ENCODE peak calls at places on chromosome 20, in four cellular contexts. A, V, E and R are unnamed samples.

GRCh38 chr20:62860924-62861691 is 514 bp downstream of the TCFL5 start:
- DNase-seq in E (peak; percentile 65), A (peak; percentile 50), V (no peak), R (no peak)

GRCh38 chr20:62591591-62591990 is 50.7 kb upstream of the SLCO4A1 start:
- DNase-seq in A (no peak), V (no peak), E (no peak), R (no peak)

GRCh38 chr20:23287366-23288190 is 63.0 kb upstream of the NXT1 start:
- DNase-seq in E (no peak), V (no peak), A (no peak), R (no peak)

GRCh38 chr20:42706762-42707161 is 482.9 kb downstream of the PTPRT start:
- DNase-seq in V (no peak), E (no peak), A (no peak), R (no peak)

GRCh38 chr20:16709017-16709416 is 20.8 kb upstream of the SNRPB2 start:
- DNase-seq in A (no peak), E (no peak), V (no peak), R (no peak)

GRCh38 chr20:31820228-31820627 is 1.1 kb downstream of the MYLK2 start:
- DNase-seq in V (no peak), E (no peak), A (no peak), R (no peak)

GRCh38 chr20:62768234-62768814 is 27.9 kb upstream of the MRGBP start:
- DNase-seq in V (no peak), A (no peak), E (peak; percentile 60), R (no peak)

GRCh38 chr20:1281279-1282057 is 15.4 kb downstream of the SNPH start:
- DNase-seq in E (no peak), V (no peak), A (no peak), R (no peak)

GRCh38 chr20:23125625-23126191 is 39.6 kb upstream of the CD93 start:
- DNase-seq in E (no peak), V (peak; percentile 37), A (no peak), R (no peak)

GRCh38 chr20:22921595-22922421 is 113.3 kb upstream of the SSTR4 start:
- DNase-seq in E (no peak), A (no peak), V (no peak), R (no peak)

GRCh38 chr20:59152559-59153354 is 10.9 kb upstream of the ZNF831 start:
- DNase-seq in V (no peak), A (no peak), E (no peak), R (no peak)

GRCh38 chr20:38473353-38473795 is 731 bp downstream of the RALGAPB start:
- DNase-seq in E (peak; percentile 11), V (no peak), A (no peak), R (no peak)

GRCh38 chr20:36839150-36839549 is 36.8 kb upstream of the TLDC2 start:
- DNase-seq in V (no peak), E (no peak), A (no peak), R (no peak)

GRCh38 chr20:15916623-15917022 is 656.6 kb downstream of the KIF16B start:
- DNase-seq in A (no peak), V (no peak), E (no peak), R (no peak)

GRCh38 chr20:10178727-10179313 is 39.8 kb upstream of the SNAP25 start:
- DNase-seq in E (no peak), A (no peak), V (no peak), R (no peak)

GRCh38 chr20:21104466-21104761 is 1.7 kb downstream of the LINC00237 start:
- DNase-seq in E (peak; percentile 24), A (no peak), V (no peak), R (no peak)
- H3K4me1 ChIP-seq in E (peaks cover 53% of the 10 kb centered on the region), A (peaks cover 17% of the 10 kb centered on the region), V (peaks cover 7% of the 10 kb centered on the region), R (peaks cover 28% of the 10 kb centered on the region)

DNA sequence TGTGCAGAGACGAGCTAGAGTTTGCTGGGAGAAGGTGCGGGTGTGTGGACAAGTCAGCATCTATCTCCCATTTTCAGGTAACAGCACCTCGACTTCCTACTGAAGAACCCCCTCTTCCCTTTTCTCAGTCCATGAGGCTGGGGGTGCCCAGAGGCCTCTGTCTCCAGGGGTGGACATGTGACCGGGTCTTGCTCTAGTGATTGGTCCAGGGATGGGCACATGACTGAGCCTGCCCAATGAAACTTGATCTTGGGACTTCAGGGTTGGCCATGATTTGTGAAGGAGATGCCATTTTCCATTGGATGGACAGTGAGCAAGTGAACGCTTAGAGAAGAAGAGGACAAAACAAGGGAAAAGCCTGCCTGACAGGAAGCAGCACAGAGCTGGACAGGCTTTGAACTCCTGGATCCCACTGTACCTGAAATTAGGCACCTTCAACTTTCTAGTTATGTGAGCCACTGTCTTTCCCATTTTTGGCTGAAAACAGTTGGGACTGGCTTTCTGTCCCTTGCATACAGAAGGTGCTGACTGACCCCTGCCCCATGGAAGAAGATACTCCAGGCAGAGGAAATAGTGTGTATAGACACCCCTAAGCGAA is 122.7 kb downstream of the CEBPB start:
- DNase-seq in E (no peak), A (no peak), V (no peak), R (no peak)
- H3K4me1 ChIP-seq in E (peaks cover 19% of the 10 kb centered on the region), A (peaks cover 18% of the 10 kb centered on the region), V (no peaks in the 10 kb centered on the region), R (peaks cover 8% of the 10 kb centered on the region)

GRCh38 chr20:35741892-35742740 is at the start of gene RBM39:
- DNase-seq in A (peak; percentile 100), E (peak; percentile 100), V (peak; percentile 100), R (peak; percentile 100)
- H3K4me1 ChIP-seq in A (peaks cover 7% of the 10 kb centered on the region), E (peaks cover 21% of the 10 kb centered on the region), V (peaks cover 30% of the 10 kb centered on the region), R (peaks cover 40% of the 10 kb centered on the region)

GRCh38 chr20:57697540-57697939 is 12.3 kb downstream of the PMEPA1 start:
- DNase-seq in E (no peak), A (no peak), V (no peak), R (no peak)

GRCh38 chr20:57701090-57701489 is 8.7 kb downstream of the PMEPA1 start:
- DNase-seq in A (no peak), E (no peak), V (no peak), R (no peak)

GRCh38 chr20:57698191-57698866 is 11.5 kb downstream of the PMEPA1 start:
- DNase-seq in A (no peak), V (no peak), E (no peak), R (no peak)

GRCh38 chr20:57699395-57699794 is 10.4 kb downstream of the PMEPA1 start:
- DNase-seq in V (no peak), E (no peak), A (no peak), R (no peak)

DNA sequence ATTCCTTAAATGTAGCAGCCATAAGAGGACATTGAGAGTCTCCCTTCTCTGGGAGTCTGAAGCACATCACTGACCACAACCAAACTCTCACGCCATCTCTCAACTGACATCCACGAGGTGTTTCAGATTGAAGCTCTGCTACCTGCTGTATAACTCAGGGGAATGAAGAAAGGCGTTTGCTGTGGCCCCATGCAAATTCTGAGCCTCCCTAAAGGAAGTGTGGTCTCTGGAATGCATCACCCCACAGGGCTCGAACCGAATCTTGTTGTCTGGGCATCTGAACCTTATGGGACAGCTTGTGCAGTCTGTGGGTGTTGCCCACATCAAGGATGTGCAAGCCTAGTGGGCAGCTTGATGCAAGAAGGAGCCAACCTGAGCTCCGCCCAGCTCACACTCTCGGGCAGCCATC is 10.9 kb downstream of the PMEPA1 start:
- DNase-seq in E (no peak), A (no peak), V (no peak), R (no peak)
- H3K4me1 ChIP-seq in E (no peaks in the 10 kb centered on the region), A (peaks cover 14% of the 10 kb centered on the region), V (peaks cover 4% of the 10 kb centered on the region), R (peaks cover 12% of the 10 kb centered on the region)

DNA sequence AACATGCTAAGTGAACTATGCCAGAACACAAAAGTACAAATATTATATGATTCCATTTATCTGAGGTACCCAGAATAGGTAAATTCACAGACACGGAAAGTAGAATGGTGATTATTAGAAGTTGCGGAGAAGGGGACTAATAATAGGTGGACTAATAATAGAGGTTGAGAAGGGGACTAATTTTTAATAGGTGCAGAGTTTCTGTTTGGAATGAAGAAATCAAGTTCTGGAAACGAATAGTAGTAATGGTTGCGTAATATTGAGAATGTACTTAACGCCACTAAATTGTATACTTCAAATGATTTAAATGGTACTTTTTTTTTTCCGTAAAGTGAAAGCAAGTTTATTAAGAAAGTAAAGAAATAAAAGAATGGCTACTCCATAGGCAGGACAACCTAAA is 33.2 kb downstream of the B4GALT5 start:
- DNase-seq in A (no peak), V (no peak), E (no peak), R (no peak)
- H3K4me1 ChIP-seq in A (peaks cover 15% of the 10 kb centered on the region), V (peaks cover 19% of the 10 kb centered on the region), E (peaks cover 71% of the 10 kb centered on the region), R (peaks cover 86% of the 10 kb centered on the region)

DNA sequence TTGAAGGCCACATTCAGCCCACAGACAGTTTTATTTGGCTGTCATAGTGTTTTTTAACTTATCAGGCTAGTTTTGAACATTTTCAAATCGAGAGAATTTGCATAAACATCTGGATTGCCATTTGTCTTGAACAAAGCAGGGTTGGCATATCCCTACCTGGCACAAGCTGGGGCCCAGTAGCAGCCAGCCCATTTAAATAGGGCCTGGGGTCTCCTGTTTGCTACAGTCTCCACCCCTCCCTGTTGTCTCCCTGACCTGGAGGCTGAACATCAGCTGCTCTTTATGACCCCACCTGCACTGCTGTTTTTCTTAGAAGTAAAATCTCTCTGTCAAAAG is 10.5 kb downstream of the BCAS4 start:
- DNase-seq in V (no peak), A (no peak), E (no peak), R (no peak)
- H3K4me1 ChIP-seq in V (no peaks in the 10 kb centered on the region), A (no peaks in the 10 kb centered on the region), E (no peaks in the 10 kb centered on the region), R (no peaks in the 10 kb centered on the region)